ENCODE peak calls at places on chromosomes 4 and X, in ten cellular contexts. A is cardiac muscle cell; L is Karpas-422; E is HepG2; K is effector memory CD4-positive, alpha-beta T cell; O is tibial artery; Y is colonic mucosa; C is uterus; B is GM12878; I is kidney. Z is an unnamed sample.

GRCh38 chrX:34655496-34656258 is 1.4 kb downstream of the TMEM47 start:
- DNase-seq in C (no peak), L (no peak), E (no peak), A (peak; percentile 27), Y (no peak), B (no peak), I (no peak), O (no peak), K (no peak), Z (no peak)

GRCh38 chr4:129900430-129900953 is 804.5 kb downstream of the C4orf33 start:
- DNase-seq in A (no peak), C (no peak), I (no peak), O (no peak), E (peak; percentile 26), K (no peak), B (no peak), L (no peak), Y (no peak), Z (no peak)

GRCh38 chr4:159227984-159228383 is 125.1 kb downstream of the RAPGEF2 start:
- DNase-seq in Y (peak; percentile 59), I (peak; percentile 86), L (no peak), A (peak; percentile 78), B (no peak), E (peak; percentile 3), K (no peak), C (peak; percentile 58), O (peak; percentile 79), Z (peak; percentile 47)

GRCh38 chr4:175705407-175705806 is 106.7 kb downstream of the GPM6A start:
- DNase-seq in Y (no peak), C (no peak), I (no peak), B (no peak), O (no peak), E (no peak), A (peak; percentile 31), K (no peak), L (no peak), Z (no peak)

GRCh38 chrX:154696328-154697045 is 43.1 kb upstream of the CTAG2 start:
- DNase-seq in O (no peak), A (no peak), L (no peak), Y (no peak), C (peak; percentile 22), K (no peak), E (no peak), I (no peak), B (no peak), Z (no peak)

GRCh38 chr4:154471924-154472323 is 19.7 kb downstream of the DCHS2 start:
- DNase-seq in B (peak; percentile 21), K (no peak), Y (no peak), I (no peak), L (no peak), E (peak; percentile 21), A (no peak), O (no peak), C (no peak), Z (peak; percentile 30)

GRCh38 chr4:188911199-188911598 is 772.0 kb downstream of the TRIML1 start:
- DNase-seq in E (no peak), A (no peak), C (no peak), Y (no peak), L (no peak), O (no peak), I (no peak), B (no peak), K (no peak), Z (no peak)

GRCh38 chr4:53635697-53636483 is 44.6 kb upstream of the LNX1 start:
- DNase-seq in E (no peak), K (no peak), A (no peak), B (no peak), I (no peak), L (no peak), O (no peak), Y (no peak), C (no peak), Z (no peak)

GRCh38 chr4:100895572-100896197 is 377.9 kb upstream of the EMCN start:
- DNase-seq in K (no peak), B (peak; percentile 19), L (no peak), C (no peak), O (no peak), A (no peak), Y (no peak), I (no peak), E (no peak), Z (no peak)

GRCh38 chr4:7900351-7900750 is 39.3 kb downstream of the AFAP1 start:
- DNase-seq in O (no peak), Y (no peak), A (no peak), C (no peak), L (no peak), B (no peak), E (no peak), I (no peak), K (no peak), Z (no peak)

GRCh38 chr4:7899184-7899583 is 40.5 kb downstream of the AFAP1 start:
- DNase-seq in Y (no peak), A (no peak), O (no peak), E (no peak), C (no peak), B (no peak), I (no peak), K (no peak), L (no peak), Z (no peak)

GRCh38 chr4:7902101-7902553 is 37.5 kb downstream of the AFAP1 start:
- DNase-seq in O (no peak), A (no peak), L (no peak), I (no peak), Y (no peak), B (no peak), C (no peak), K (no peak), E (no peak), Z (no peak)

GRCh38 chr4:7902826-7903225 is 36.8 kb downstream of the AFAP1 start:
- DNase-seq in K (no peak), A (no peak), C (no peak), Y (no peak), I (no peak), E (no peak), B (no peak), O (no peak), L (no peak), Z (no peak)

GRCh38 chr4:7901274-7901845 is 38.3 kb downstream of the AFAP1 start:
- DNase-seq in E (no peak), B (no peak), A (no peak), C (no peak), I (no peak), O (no peak), Y (no peak), K (no peak), L (no peak), Z (no peak)
- H3K27ac ChIP-seq in E (no peak overlapping the region), B (no peak overlapping the region), A (no peak overlapping the region), C (no peak overlapping the region), I (no peak overlapping the region), O (peak overlapping the region; percentile 73), Y (no peak overlapping the region), K (no peak overlapping the region), L (no peak overlapping the region), Z (no peak overlapping the region)

DNA sequence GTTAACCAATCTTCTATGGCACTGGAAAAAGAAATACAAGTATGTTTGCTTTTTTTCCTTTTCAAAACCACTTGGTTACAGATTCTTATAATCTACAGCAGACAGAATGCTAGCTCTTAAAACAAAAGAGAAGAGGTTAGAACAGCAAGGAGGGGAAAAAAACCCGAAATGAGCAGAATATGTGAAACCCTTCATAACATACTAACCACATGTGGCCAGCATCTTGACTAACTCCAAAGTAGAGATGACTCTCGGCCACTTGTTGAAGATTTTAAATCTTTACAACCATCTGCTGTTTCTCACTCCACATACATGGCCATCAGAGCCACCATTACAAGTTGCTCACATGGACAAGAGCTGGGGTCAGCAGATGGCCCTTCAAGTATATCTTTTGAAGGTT is 100.3 kb downstream of the PAPSS1 start:
- DNase-seq in C (no peak), O (no peak), Y (no peak), B (no peak), L (no peak), K (no peak), E (no peak), I (no peak), A (no peak), Z (no peak)
- H3K27ac ChIP-seq in C (no peak overlapping the region), O (peak overlapping the region; percentile 31), Y (no peak overlapping the region), B (no peak overlapping the region), L (no peak overlapping the region), K (no peak overlapping the region), E (no peak overlapping the region), I (no peak overlapping the region), A (no peak overlapping the region), Z (no peak overlapping the region)

GRCh38 chrX:73916489-73916888 is 353.5 kb downstream of the CHIC1 start:
- DNase-seq in B (no peak), K (no peak), I (no peak), O (no peak), Y (no peak), L (no peak), A (no peak), E (no peak), C (no peak), Z (no peak)

GRCh38 chrX:73913580-73913979 is 350.6 kb downstream of the CHIC1 start:
- DNase-seq in I (no peak), Y (no peak), C (no peak), O (no peak), A (no peak), K (no peak), E (peak; percentile 3), L (no peak), B (no peak), Z (no peak)

GRCh38 chrX:73922856-73923429 is 359.9 kb downstream of the CHIC1 start:
- DNase-seq in B (no peak), L (no peak), C (no peak), E (no peak), Y (no peak), K (no peak), A (no peak), I (no peak), O (no peak), Z (no peak)

GRCh38 chrX:73916931-73917657 is 354.1 kb downstream of the CHIC1 start:
- DNase-seq in E (no peak), L (no peak), A (peak; percentile 52), Y (no peak), O (no peak), B (no peak), C (no peak), K (no peak), I (no peak), Z (no peak)
- H3K27ac ChIP-seq in E (no peak overlapping the region), L (no peak overlapping the region), A (peak overlapping the region; percentile 91), Y (no peak overlapping the region), O (no peak overlapping the region), B (no peak overlapping the region), C (no peak overlapping the region), K (no peak overlapping the region), I (no peak overlapping the region), Z (no peak overlapping the region)

DNA sequence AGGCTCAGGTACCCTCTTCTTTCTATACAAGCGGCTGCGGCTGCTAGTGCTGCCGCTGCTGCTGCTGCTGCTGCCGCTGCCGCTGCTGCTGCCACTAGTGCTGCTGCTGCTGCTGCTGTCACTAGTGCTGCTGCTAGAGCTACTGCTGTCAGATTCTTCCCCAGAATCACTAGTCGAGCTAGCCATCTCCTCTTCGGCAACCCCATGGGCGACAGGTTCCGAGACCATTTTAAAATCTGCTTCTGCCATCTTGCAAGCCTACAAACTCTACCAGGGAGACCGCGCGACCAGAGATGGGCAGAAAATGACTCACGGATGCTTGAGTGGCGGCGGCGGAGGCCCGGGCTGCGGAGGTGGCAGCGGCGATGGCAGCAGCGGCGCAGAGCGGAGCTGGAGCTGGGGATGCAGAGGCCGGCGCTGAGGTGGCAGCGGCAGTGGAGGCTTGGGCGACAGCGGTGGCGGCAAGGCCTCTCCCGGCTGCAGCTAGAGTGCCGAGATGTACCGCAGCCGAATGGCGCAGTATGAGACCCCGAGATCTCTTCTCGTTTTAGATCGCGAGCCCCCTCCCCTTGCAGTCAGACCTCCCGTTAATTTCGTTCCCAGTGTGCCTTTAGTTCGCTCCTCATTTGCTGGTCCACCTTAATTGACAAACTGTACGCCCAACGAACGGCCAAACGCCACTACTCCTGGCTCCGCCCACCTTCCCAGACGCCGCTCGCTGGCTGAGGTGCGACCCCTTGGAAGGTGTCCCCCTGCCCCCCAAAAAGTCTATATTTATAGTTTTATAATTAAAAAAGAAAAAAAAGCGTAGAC is at the start of gene NAP1L3:
- DNase-seq in O (peak; percentile 78), K (peak; percentile 16), A (peak; percentile 95), C (peak; percentile 63), Y (peak; percentile 27), B (no peak), I (peak; percentile 82), E (peak; percentile 5), L (no peak), Z (peak; percentile 38)
- H3K27ac ChIP-seq in O (peak within 1 kb of the TSS; percentile 82), K (peak within 1 kb of the TSS; percentile 66), A (peak within 1 kb of the TSS; percentile 71), C (peak within 1 kb of the TSS; percentile 69), Y (no peak within 1 kb of the TSS), B (no peak within 1 kb of the TSS), I (peak within 1 kb of the TSS; percentile 22), E (no peak within 1 kb of the TSS), L (no peak within 1 kb of the TSS), Z (peak within 1 kb of the TSS; percentile 30)